ENCODE peak calls at places on chromosomes 16 and 17, in six cellular contexts. G is ovary, Q is progenitor cell of endocrine pancreas, E is cardiac muscle cell, T is GM20000, F is left ventricle myocardium inferior. L is an unnamed sample.
A peak's percentile ranks its signal among the peaks of the same experiment; 100 is the strongest.

GRCh38 chr17:4393806-4394205 is 27.3 kb upstream of the UBE2G1 start:
- DNase-seq in G (no peak), Q (no peak), E (no peak), T (no peak), F (no peak), L (no peak)

GRCh38 chr16:70552675-70553074 is 29.1 kb downstream of the SF3B3 start:
- DNase-seq in G (no peak), Q (no peak), E (no peak), T (no peak), F (no peak), L (no peak)

GRCh38 chr17:7740481-7741001 is 23.0 kb downstream of the DNAH2 start:
- DNase-seq in G (peak; percentile 49), Q (no peak), E (no peak), T (no peak), F (peak; percentile 23), L (no peak)

GRCh38 chr17:3959295-3959899 is 4.8 kb downstream of the ATP2A3 start:
- DNase-seq in G (no peak), Q (no peak), E (peak; percentile 14), T (no peak), F (no peak), L (no peak)

GRCh38 chr16:1613240-1613639 is 1.1 kb downstream of the CRAMP1 start:
- DNase-seq in G (no peak), Q (no peak), E (no peak), T (peak; percentile 39), F (no peak), L (no peak)

GRCh38 chr17:31825961-31826691 is 32.9 kb downstream of the COPRS start:
- DNase-seq in G (no peak), Q (no peak), E (peak; percentile 76), T (no peak), F (no peak), L (no peak)

GRCh38 chr16:1164975-1165374 is 12.1 kb downstream of the CACNA1H start:
- DNase-seq in G (no peak), Q (no peak), E (no peak), T (no peak), F (no peak), L (no peak)

GRCh38 chr17:70564006-70564620 is 394.8 kb downstream of the KCNJ2 start:
- DNase-seq in G (no peak), Q (no peak), E (no peak), T (no peak), F (no peak), L (no peak)

GRCh38 chr17:51260960-51261958 is 913 bp downstream of the UTP18 start:
- DNase-seq in G (no peak), Q (peak; percentile 65), E (peak; percentile 45), T (peak; percentile 84), F (peak; percentile 57), L (peak; percentile 89)

GRCh38 chr17:73351764-73352163 is 40.0 kb upstream of the CDC42EP4 start:
- DNase-seq in G (no peak), Q (no peak), E (no peak), T (no peak), F (no peak), L (no peak)

GRCh38 chr17:35297666-35298065 is 54.8 kb downstream of the SLFN5 start:
- DNase-seq in G (no peak), Q (no peak), E (no peak), T (no peak), F (no peak), L (no peak)

GRCh38 chr17:19368119-19368660 is 5.7 kb upstream of the B9D1 start:
- DNase-seq in G (no peak), Q (no peak), E (no peak), T (no peak), F (no peak), L (no peak)

GRCh38 chr16:8649829-8650554 is 24.4 kb upstream of the ABAT start:
- DNase-seq in G (no peak), Q (no peak), E (no peak), T (no peak), F (no peak), L (no peak)

GRCh38 chr16:58002411-58002790 is 1.2 kb downstream of the USB1 start:
- DNase-seq in G (no peak), Q (no peak), E (no peak), T (no peak), F (no peak), L (no peak)

GRCh38 chr17:38728290-38728831 is 1.8 kb upstream of the CISD3 start:
- DNase-seq in G (no peak), Q (no peak), E (no peak), T (no peak), F (no peak), L (no peak)

GRCh38 chr16:17277981-17278381 is 192.8 kb downstream of the XYLT1 start:
- DNase-seq in G (peak; percentile 47), Q (no peak), E (peak; percentile 25), T (peak; percentile 48), F (no peak), L (peak; percentile 67)

GRCh38 chr16:83653785-83654184 is 154.0 kb upstream of the HSBP1 start:
- DNase-seq in G (no peak), Q (no peak), E (peak; percentile 59), T (no peak), F (no peak), L (no peak)

GRCh38 chr17:50167371-50167770 is 1.6 kb downstream of the SGCA start:
- DNase-seq in G (no peak), Q (no peak), E (no peak), T (no peak), F (no peak), L (no peak)

GRCh38 chr17:45740553-45741330 is 43.4 kb upstream of the CRHR1 start:
- DNase-seq in G (no peak), Q (no peak), E (peak; percentile 18), T (peak; percentile 45), F (no peak), L (peak; percentile 99)

GRCh38 chr16:67110136-67110847 is 551 bp downstream of the PHAF1 start:
- DNase-seq in G (no peak), Q (no peak), E (no peak), T (peak; percentile 26), F (no peak), L (no peak)

GRCh38 chr17:34133350-34133749 is 121.7 kb upstream of the CCL2 start:
- DNase-seq in G (no peak), Q (no peak), E (no peak), T (no peak), F (peak; percentile 70), L (no peak)

GRCh38 chr17:32828822-32829221 is 48.1 kb downstream of the MYO1D start:
- DNase-seq in G (no peak), Q (no peak), E (no peak), T (no peak), F (no peak), L (no peak)
- TF ChIP-seq CTCF in G (no peak), Q (no peak), E (no peak), T (no peak), F (no peak), L (no peak)

GRCh38 chr17:21452377-21453143 is 76.4 kb downstream of the KCNJ12 start:
- DNase-seq in G (no peak), Q (no peak), E (peak; percentile 87), T (no peak), F (peak; percentile 49), L (peak; percentile 80)
- TF ChIP-seq CTCF in G (peak; percentile 33), Q (peak; percentile 71), E (peak; percentile 76), T (peak; percentile 8), F (peak; percentile 77), L (peak; percentile 83)

GRCh38 chr16:50591800-50592771 is 43.9 kb downstream of the NKD1 start:
- DNase-seq in G (peak; percentile 86), Q (no peak), E (no peak), T (no peak), F (peak; percentile 78), L (no peak)

GRCh38 chr16:50594332-50595260 is 46.4 kb downstream of the NKD1 start:
- DNase-seq in G (no peak), Q (no peak), E (no peak), T (no peak), F (no peak), L (no peak)

GRCh38 chr16:50595854-50596253 is 47.7 kb downstream of the NKD1 start:
- DNase-seq in G (no peak), Q (no peak), E (no peak), T (no peak), F (no peak), L (no peak)

GRCh38 chr16:50592996-50593395 is 44.8 kb downstream of the NKD1 start:
- DNase-seq in G (no peak), Q (no peak), E (no peak), T (no peak), F (no peak), L (no peak)

DNA sequence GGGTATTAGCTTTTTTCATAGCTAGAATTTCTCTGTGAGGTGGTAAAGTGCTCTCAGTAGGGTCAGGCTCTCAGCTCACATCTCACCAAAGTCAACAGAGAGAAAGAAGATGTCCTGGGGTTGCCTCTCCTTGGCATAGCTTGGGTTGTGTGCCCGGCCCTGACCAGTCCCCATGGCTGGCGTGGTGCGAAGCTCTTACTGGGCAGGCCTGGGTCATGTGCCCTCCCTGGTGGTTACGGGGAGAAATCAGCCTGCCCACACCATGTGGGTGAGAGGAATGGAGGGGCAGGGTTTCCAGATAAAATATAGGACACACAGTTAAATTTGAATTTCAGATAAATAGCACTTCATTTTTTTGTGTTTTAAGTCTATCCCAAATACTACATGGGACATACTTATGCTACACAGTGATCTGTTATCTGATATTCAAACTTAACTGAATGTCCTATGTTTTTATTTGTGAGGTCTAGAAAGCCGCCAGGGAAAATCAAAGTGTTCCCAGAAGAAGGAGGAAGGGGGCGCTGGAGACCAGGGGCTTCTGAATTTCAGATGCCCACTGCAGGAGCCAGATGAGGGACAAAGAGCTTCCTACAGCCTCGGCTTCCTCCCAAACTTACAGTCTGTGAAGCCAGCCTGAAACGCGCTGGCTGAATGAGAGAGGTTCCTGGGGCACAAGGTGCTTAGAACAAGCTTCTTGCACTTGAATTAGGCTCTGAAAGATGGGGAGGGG is 45.4 kb downstream of the NKD1 start:
- DNase-seq in G (no peak), Q (no peak), E (peak; percentile 59), T (no peak), F (no peak), L (peak; percentile 78)
- TF ChIP-seq CTCF in G (no peak), Q (peak; percentile 56), E (peak; percentile 55), T (no peak), F (peak; percentile 49), L (peak; percentile 83)

DNA sequence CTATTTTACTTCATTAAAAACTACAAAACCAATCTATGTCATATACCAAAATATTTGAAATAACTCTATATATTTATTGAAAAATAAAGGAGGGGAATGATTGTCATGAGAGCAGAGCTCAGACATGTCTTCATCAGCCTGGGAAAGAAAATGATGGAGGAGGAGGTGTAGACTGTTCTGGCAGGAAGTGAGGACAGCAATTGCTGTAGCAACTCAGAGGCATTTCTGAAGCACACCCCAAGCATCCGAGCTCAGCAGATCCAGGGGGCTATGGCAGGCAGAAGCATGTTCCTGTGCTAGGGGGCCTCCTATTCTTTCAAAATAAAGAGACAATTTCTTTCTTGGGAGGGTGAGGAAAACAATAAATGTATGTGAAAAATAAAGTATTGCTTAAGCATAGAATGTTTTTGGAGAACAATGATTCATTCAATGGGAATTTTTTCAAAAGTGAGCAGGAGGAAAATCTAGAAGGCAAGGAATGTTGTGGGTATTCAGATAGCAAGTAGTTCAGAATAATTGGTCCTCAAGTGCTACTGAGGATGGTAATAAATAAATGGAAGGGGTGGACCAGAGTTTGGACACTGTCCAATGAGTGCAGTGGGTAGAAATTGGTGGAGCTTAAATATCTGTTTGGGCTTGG is 383.4 kb downstream of the CDH11 start:
- DNase-seq in G (no peak), Q (no peak), E (peak; percentile 75), T (no peak), F (no peak), L (no peak)
- TF ChIP-seq CTCF in G (no peak), Q (no peak), E (no peak), T (no peak), F (no peak), L (no peak)

GRCh38 chr16:24535827-24536226 is 3.5 kb upstream of the RBBP6 start:
- DNase-seq in G (no peak), Q (no peak), E (no peak), T (no peak), F (no peak), L (no peak)
- TF ChIP-seq CTCF in G (no peak), Q (no peak), E (peak; percentile 8), T (no peak), F (no peak), L (no peak)

L was measured in H9.